ENCODE peak calls at places on chromosome X, in eight cellular contexts. G is PC-9, M is HCT116, P is PC-3, C is K562, E is astrocyte, X is fibroblast of lung, B is neural progenitor cell. A is an unnamed sample. For H3K27me3 and H3K4me1, the result is how much of the 10 kb centered on the place peaks cover.

GRCh38 chrX:108173874-108174273 is 82.3 kb downstream of the ATG4A start:
- DNase-seq in P (no peak), C (no peak), M (no peak), E (no peak), X (no peak), G (no peak), B (no peak), A (no peak)

GRCh38 chrX:155071694-155072215 is 447 bp downstream of the BRCC3 start:
- DNase-seq in X (no peak), C (peak), P (no peak), M (no peak), B (peak), G (no peak), E (no peak), A (peak)

GRCh38 chrX:155718964-155719586 is 106.3 kb upstream of the TMLHE start:
- DNase-seq in M (no peak), P (no peak), B (no peak), C (no peak), X (no peak), E (no peak), G (no peak), A (peak)

GRCh38 chrX:126489141-126489540 is 63.5 kb downstream of the DCAF12L1 start:
- DNase-seq in B (no peak), C (no peak), G (no peak), M (no peak), E (no peak), P (no peak), X (no peak), A (no peak)

GRCh38 chrX:119753639-119754257 is 4.6 kb upstream of the SOWAHD start:
- DNase-seq in E (no peak), P (peak), X (peak), G (peak), M (peak), C (peak), B (peak), A (peak)

GRCh38 chrX:1491851-1492349 is 39.2 kb upstream of the ASMTL start:
- DNase-seq in C (peak), P (peak), G (no peak), E (no peak), M (peak), X (no peak), B (peak), A (peak)

GRCh38 chrX:53073115-53073581 is 9.0 kb upstream of the TSPYL2 start:
- DNase-seq in M (peak), B (peak), C (no peak), X (no peak), E (no peak), P (no peak), G (no peak), A (no peak)

GRCh38 chrX:34578237-34578636 is 78.8 kb downstream of the TMEM47 start:
- DNase-seq in X (peak), E (peak), G (no peak), P (peak), M (no peak), B (peak), C (peak), A (peak)

GRCh38 chrX:47218920-47219815 is 687 bp downstream of the CDK16 start:
- DNase-seq in B (peak), E (no peak), G (peak), C (peak), X (peak), P (no peak), M (no peak), A (peak)

GRCh38 chrX:32545100-32545499 is 666.2 kb downstream of the DMD start:
- DNase-seq in P (no peak), C (no peak), B (no peak), E (no peak), M (no peak), G (no peak), X (no peak), A (no peak)

GRCh38 chrX:15245896-15246295 is 24.0 kb downstream of the ASB9 start:
- DNase-seq in C (no peak), G (no peak), M (no peak), P (no peak), E (no peak), B (no peak), X (no peak), A (no peak)

GRCh38 chrX:135707880-135708279 is 5.6 kb upstream of the CT45A1 start:
- DNase-seq in C (peak), X (no peak), P (peak), G (no peak), B (peak), M (peak), E (no peak), A (peak)

GRCh38 chrX:97315939-97316338 is 432.2 kb downstream of the RPA4 start:
- DNase-seq in G (no peak), P (peak), C (peak), X (no peak), E (no peak), M (no peak), B (no peak), A (no peak)

GRCh38 chrX:35382966-35383365 is 415.2 kb upstream of the MAGEB16 start:
- DNase-seq in C (no peak), G (no peak), M (no peak), B (no peak), P (no peak), E (no peak), X (no peak), A (no peak)

GRCh38 chrX:12825801-12826200 is 34.6 kb downstream of the PRPS2 start:
- DNase-seq in C (no peak), G (peak), E (peak), B (no peak), M (peak), P (peak), X (peak), A (no peak)

GRCh38 chrX:133652185-133652584 is 236.9 kb upstream of the GPC4 start:
- DNase-seq in C (no peak), G (no peak), E (no peak), M (no peak), P (no peak), X (no peak), B (no peak), A (no peak)

GRCh38 chrX:72308209-72308565 is 2.5 kb upstream of the CITED1 start:
- DNase-seq in E (no peak), M (no peak), G (no peak), C (no peak), P (no peak), X (no peak), B (no peak), A (no peak)

GRCh38 chrX:72308566-72309296 is 3.0 kb upstream of the CITED1 start:
- DNase-seq in E (peak), M (peak), B (peak), P (peak), G (peak), C (peak), X (peak), A (peak)

GRCh38 chrX:72306851-72307645 is 1.3 kb upstream of the CITED1 start:
- DNase-seq in X (peak), E (peak), G (peak), P (peak), C (peak), M (peak), B (peak), A (peak)

GRCh38 chrX:72306085-72306801 is 529 bp upstream of the CITED1 start:
- DNase-seq in B (peak), P (peak), M (no peak), E (no peak), C (peak), G (no peak), X (no peak), A (peak)

DNA sequence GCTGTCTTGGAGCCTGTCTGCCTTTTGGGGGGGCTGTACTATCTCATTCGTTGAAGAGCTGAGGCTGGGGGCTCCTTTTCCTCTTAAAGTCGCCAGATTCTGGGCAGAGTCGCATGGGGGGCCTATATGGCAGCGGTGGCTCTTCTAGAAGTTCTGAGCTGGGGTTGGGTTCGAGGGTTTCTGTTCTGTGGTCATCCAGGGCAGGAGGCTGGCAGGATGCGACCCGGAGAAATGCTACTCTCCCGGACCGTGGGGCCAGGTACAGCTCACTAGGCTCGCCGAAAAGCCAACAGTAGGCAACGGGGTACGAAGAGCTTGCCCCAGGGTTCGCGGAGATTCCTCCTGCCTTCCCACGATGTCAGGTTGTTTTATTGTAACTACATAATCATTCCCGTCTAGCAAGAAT is 1.9 kb upstream of the CITED1 start:
- DNase-seq in C (peak), B (peak), E (no peak), M (no peak), G (no peak), P (no peak), X (no peak), A (peak)
- TF ChIP-seq EZH2 in C (no peak), B (peak), E (no peak), M (no peak), G (no peak), P (no peak), X (peak), A (no peak)

GRCh38 chrX:48752498-48752897 is 9.0 kb upstream of the GLOD5 start:
- DNase-seq in G (peak), X (no peak), M (no peak), E (no peak), B (no peak), P (peak), C (no peak), A (no peak)
- H3K27me3 ChIP-seq in G (under half), X (under half), M (under half), E (under half), B (under half), P (under half), C (under half), A (under half)

GRCh38 chrX:7194606-7195005 is 46.7 kb upstream of the PUDP start:
- DNase-seq in B (no peak), C (no peak), E (no peak), M (no peak), G (no peak), X (no peak), P (no peak), A (no peak)
- H3K4me1 ChIP-seq in B (under half), C (under half), E (under half), M (under half), G (under half), X (under half), P (under half), A (under half)

GRCh38 chrX:40012039-40012799 is 85.5 kb downstream of the BCOR start:
- DNase-seq in P (peak), B (peak), C (no peak), X (peak), E (peak), M (no peak), G (no peak), A (peak)
- TF ChIP-seq EZH2 in P (no peak), B (peak), C (no peak), X (no peak), E (no peak), M (no peak), G (no peak), A (no peak)

DNA sequence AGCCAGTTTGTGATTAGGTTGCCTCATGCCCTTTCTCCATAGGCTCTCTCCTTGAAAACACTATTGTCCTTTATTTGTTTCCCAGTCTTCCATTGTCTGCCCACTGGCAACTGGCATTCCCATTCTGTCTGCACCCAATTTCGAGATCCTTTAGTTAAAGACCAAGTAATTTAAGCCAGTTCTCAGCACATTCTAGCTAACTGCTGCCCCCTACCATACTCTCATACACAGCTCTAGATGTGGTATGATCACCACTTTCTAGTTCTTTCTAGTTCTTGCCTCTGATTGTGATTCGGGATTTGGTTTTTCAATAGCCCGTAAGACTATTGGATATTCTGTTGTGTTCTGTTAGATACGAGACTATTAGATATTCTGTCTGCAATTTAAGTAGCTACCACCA is 135.8 kb upstream of the TRPC5 start:
- DNase-seq in M (no peak), C (no peak), X (no peak), P (no peak), B (peak), E (no peak), G (no peak), A (no peak)
- H3K27me3 ChIP-seq in M (under half), C (under half), X (under half), P (under half), B (under half), E (under half), G (under half), A (under half)

DNA sequence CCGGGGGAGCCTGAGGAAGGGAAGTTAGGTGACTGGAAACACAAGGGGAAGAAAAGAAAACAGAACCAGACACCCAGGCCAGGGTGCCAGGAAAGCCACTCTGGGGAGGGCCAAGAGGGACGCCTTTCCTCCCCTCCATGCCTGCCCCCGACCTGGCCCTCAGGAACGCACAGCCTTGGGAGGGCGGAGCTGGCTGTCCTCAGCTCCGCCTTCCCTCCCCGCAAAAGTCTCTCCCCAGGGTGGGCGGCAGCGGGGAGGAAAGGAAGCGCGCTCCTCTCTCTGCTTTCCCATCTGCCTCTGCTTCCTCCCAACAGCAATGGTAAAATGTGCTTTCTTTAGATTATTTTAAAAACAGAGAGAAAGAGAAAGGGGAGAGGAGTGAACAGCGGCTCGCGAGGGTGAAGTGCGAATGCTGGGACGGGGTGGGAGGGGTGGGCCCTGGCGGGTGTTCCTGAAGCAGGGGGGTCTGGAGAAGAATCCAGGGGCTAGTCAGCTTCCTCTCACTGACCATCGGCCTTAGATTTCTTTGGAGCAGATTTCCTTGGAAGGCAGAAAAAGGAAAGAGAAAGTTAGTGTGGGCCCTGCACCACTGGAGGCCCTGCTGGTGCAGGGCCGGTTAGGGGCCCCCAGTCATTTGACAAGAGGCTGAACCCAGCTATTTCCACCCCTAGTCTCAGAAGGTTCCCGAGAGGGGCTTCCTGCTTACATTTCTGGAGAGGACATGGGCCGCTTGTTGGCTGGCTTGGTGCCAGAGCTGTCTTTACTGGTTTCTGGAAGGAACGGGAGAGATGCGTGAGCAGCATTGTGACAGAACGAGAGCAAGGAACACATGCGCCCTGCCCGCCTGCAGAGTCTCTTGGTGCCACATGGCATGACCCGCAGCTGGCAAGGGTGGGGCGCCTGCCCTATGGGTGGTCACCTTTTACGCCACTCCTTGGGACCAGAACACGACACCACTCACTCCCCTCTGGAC is 4.7 kb upstream of the RENBP start:
- DNase-seq in X (no peak), C (peak), M (no peak), B (peak), E (no peak), G (no peak), P (no peak), A (no peak)
- H3K4me1 ChIP-seq in X (under half), C (half or more), M (under half), B (under half), E (under half), G (under half), P (under half), A (under half)

GRCh38 chrX:25012433-25012735 is 3.4 kb downstream of the ARX start:
- DNase-seq in C (no peak), P (no peak), B (peak), M (no peak), G (no peak), E (no peak), X (no peak), A (peak)
- TF ChIP-seq EZH2 in C (no peak), P (no peak), B (peak), M (no peak), G (no peak), E (no peak), X (peak), A (no peak)

GRCh38 chrX:113699939-113700338 is 859.3 kb upstream of the AMOT start:
- DNase-seq in E (no peak), P (no peak), C (no peak), X (no peak), M (no peak), B (no peak), G (no peak), A (no peak)
- H3K27me3 ChIP-seq in E (under half), P (under half), C (under half), X (under half), M (under half), B (under half), G (under half), A (under half)

GRCh38 chrX:137743414-137743813 is 177.5 kb downstream of the ZIC3 start:
- DNase-seq in B (no peak), E (no peak), P (no peak), M (no peak), X (no peak), C (no peak), G (no peak), A (no peak)
- H3K4me1 ChIP-seq in B (under half), E (under half), P (under half), M (under half), X (under half), C (under half), G (under half), A (under half)

DNA sequence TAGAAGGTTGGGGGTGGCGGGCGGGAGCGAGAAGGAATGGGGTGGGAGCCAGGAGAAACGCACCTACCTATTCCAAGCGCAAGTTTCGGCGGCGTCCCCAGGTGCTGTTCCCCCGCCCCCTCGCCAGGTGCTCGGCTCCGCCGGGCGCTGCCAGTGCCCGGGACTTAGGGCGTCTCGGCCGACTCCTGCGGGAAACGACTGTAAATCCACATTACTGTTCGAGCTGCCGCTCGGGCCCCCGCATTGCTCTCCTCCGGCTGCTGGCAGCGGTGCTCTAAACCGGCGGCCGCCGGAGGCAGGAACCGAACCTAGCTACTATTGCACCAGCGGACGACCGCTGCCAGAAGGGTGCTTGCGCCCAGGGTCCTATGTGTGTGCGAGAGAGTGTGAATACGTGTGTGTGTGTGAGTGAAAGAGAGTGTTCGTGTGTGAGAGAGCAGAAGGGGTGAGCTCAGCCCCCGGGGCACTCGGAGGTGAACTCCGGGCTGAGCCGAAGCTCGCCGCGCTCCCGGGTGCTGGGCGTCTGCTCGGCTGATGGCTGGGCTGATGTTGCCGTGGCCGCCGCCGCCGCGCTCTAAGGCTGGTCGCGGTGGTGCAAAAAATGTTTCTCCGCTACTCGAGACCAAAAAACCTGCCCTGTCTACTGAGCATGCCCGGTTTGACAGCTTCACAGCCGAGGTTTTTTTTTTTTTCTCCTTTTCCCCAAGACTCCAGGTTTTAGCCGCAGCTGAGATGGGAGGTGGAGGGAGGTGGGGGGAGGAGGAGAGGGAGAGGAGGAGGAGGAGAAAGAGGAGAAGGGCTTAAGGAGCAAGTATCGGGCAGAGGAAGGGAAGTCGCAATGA is 115.7 kb upstream of the TEX13C start:
- DNase-seq in G (no peak), B (peak), C (peak), M (no peak), X (no peak), E (no peak), P (peak), A (peak)
- TF ChIP-seq EZH2 in G (no peak), B (no peak), C (no peak), M (no peak), X (peak), E (peak), P (no peak), A (no peak)

A was measured in GM23248.